ENCODE peak calls at places on chromosomes 1 and 21, in four cellular contexts. E is brain microvascular endothelial cell, I is fibroblast of lung, Z is right atrium auricular region. B is an unnamed sample.

GRCh38 chr1:63877816-63878215 is 104.0 kb downstream of the ROR1 start:
- DNase-seq in E (peak; percentile 53), I (peak; percentile 69), Z (no peak), B (peak; percentile 43)

GRCh38 chr1:40901886-40902633 is 39.9 kb upstream of the CITED4 start:
- DNase-seq in E (peak; percentile 89), I (peak; percentile 70), Z (peak; percentile 60), B (peak; percentile 96)

GRCh38 chr1:13730751-13731482 is 30.9 kb downstream of the PRDM2 start:
- DNase-seq in E (no peak), I (no peak), Z (peak; percentile 64), B (no peak)

GRCh38 chr1:154344977-154345837 is 19.9 kb downstream of the ATP8B2 start:
- DNase-seq in E (peak; percentile 18), I (peak; percentile 54), Z (no peak), B (peak; percentile 60)

GRCh38 chr21:43935711-43936110 is 70.7 kb downstream of the AGPAT3 start:
- DNase-seq in E (no peak), I (no peak), Z (no peak), B (no peak)

GRCh38 chr1:54347955-54348699 is 58.1 kb downstream of the SSBP3 start:
- DNase-seq in E (no peak), I (no peak), Z (no peak), B (no peak)

GRCh38 chr1:186093437-186093836 is 281.6 kb downstream of the TPR start:
- DNase-seq in E (peak; percentile 29), I (no peak), Z (no peak), B (peak; percentile 42)

GRCh38 chr1:25675729-25676476 is 59.3 kb downstream of the MAN1C1 start:
- DNase-seq in E (no peak), I (no peak), Z (no peak), B (no peak)

GRCh38 chr21:17454315-17455027 is 58.4 kb upstream of the CXADR start:
- DNase-seq in E (peak; percentile 90), I (peak; percentile 88), Z (no peak), B (peak; percentile 92)

GRCh38 chr1:198068280-198068679 is 88.5 kb upstream of the NEK7 start:
- DNase-seq in E (no peak), I (peak; percentile 11), Z (no peak), B (no peak)

GRCh38 chr1:192485692-192486436 is 89.7 kb upstream of the RGS1 start:
- DNase-seq in E (peak; percentile 92), I (peak; percentile 100), Z (peak; percentile 90), B (peak; percentile 98)

GRCh38 chr21:25639167-25639921 is at the start of gene JAM2:
- DNase-seq in E (no peak), I (peak; percentile 36), Z (no peak), B (no peak)

GRCh38 chr1:207825719-207826556 is 74.1 kb downstream of the CD46 start:
- DNase-seq in E (peak; percentile 83), I (peak; percentile 85), Z (peak; percentile 88), B (peak; percentile 76)

GRCh38 chr21:30044447-30045064 is 104.8 kb upstream of the GRIK1 start:
- DNase-seq in E (peak; percentile 25), I (peak; percentile 25), Z (no peak), B (peak; percentile 55)

GRCh38 chr1:9242338-9242969 is 7.9 kb downstream of the H6PD start:
- DNase-seq in E (no peak), I (peak; percentile 66), Z (peak; percentile 89), B (no peak)

GRCh38 chr1:26788836-26789611 is 1.3 kb downstream of the PIGV start:
- DNase-seq in E (peak; percentile 74), I (peak; percentile 88), Z (peak; percentile 90), B (peak; percentile 93)

GRCh38 chr1:98008373-98008772 is 87.5 kb upstream of the DPYD start:
- DNase-seq in E (no peak), I (no peak), Z (no peak), B (no peak)

GRCh38 chr1:244344001-244344400 is 107.7 kb downstream of the ADSS2 start:
- DNase-seq in E (no peak), I (no peak), Z (no peak), B (no peak)

GRCh38 chr1:71641013-71641412 is 560.2 kb upstream of the ZRANB2 start:
- DNase-seq in E (no peak), I (no peak), Z (no peak), B (no peak)

GRCh38 chr1:93964096-93964776 is 55.0 kb upstream of the GCLM start:
- DNase-seq in E (no peak), I (no peak), Z (no peak), B (no peak)

GRCh38 chr1:226979517-226980121 is 39.5 kb downstream of the COQ8A start:
- DNase-seq in E (no peak), I (no peak), Z (no peak), B (no peak)

GRCh38 chr1:98839840-98840239 is 164.8 kb downstream of the PLPPR5 start:
- DNase-seq in E (no peak), I (peak; percentile 1), Z (no peak), B (peak; percentile 27)

GRCh38 chr21:46080171-46081021 is 17.5 kb upstream of the COL6A2 start:
- DNase-seq in E (no peak), I (no peak), Z (peak; percentile 58), B (no peak)

GRCh38 chr1:90831910-90832309 is 114.8 kb upstream of the BARHL2 start:
- DNase-seq in E (no peak), I (no peak), Z (no peak), B (no peak)

GRCh38 chr1:153509729-153510354 is 25.9 kb downstream of the S100A6 start:
- DNase-seq in E (no peak), I (no peak), Z (no peak), B (peak; percentile 59)

GRCh38 chr1:36836196-36836883 is 198.0 kb downstream of the GRIK3 start:
- DNase-seq in E (no peak), I (no peak), Z (no peak), B (no peak)

GRCh38 chr1:97621955-97622354 is 298.9 kb downstream of the DPYD start:
- DNase-seq in E (no peak), I (no peak), Z (no peak), B (peak; percentile 54)

GRCh38 chr1:181655756-181656155 is 172.4 kb downstream of the CACNA1E start:
- DNase-seq in E (no peak), I (peak; percentile 58), Z (no peak), B (peak; percentile 15)

GRCh38 chr1:53654216-53655210 is 84.5 kb downstream of the GLIS1 start:
- DNase-seq in E (peak; percentile 69), I (peak; percentile 54), Z (no peak), B (peak; percentile 74)

GRCh38 chr1:40450491-40451237 is 388 bp downstream of the ZFP69B start:
- DNase-seq in E (peak; percentile 86), I (peak; percentile 50), Z (no peak), B (peak; percentile 49)

GRCh38 chr1:111605553-111605952 is 14.0 kb upstream of the RAP1A start:
- DNase-seq in E (no peak), I (peak; percentile 52), Z (peak; percentile 70), B (peak; percentile 80)

GRCh38 chr1:22750671-22751016 is 40.0 kb downstream of the EPHB2 start:
- DNase-seq in E (no peak), I (peak; percentile 14), Z (no peak), B (no peak)

GRCh38 chr1:204623894-204624361 is 61.6 kb downstream of the LRRN2 start:
- DNase-seq in E (no peak), I (no peak), Z (no peak), B (no peak)

GRCh38 chr1:197692965-197693364 is 82.3 kb downstream of the DENND1B start:
- DNase-seq in E (no peak), I (peak; percentile 42), Z (no peak), B (peak; percentile 43)

GRCh38 chr1:171346866-171347265 is 32.9 kb downstream of the FMO4 start:
- DNase-seq in E (peak; percentile 16), I (no peak), Z (no peak), B (peak; percentile 70)

GRCh38 chr21:46184625-46185555 is 631 bp upstream of the SPATC1L start:
- DNase-seq in E (peak; percentile 81), I (peak; percentile 92), Z (peak; percentile 84), B (peak; percentile 71)

DNA sequence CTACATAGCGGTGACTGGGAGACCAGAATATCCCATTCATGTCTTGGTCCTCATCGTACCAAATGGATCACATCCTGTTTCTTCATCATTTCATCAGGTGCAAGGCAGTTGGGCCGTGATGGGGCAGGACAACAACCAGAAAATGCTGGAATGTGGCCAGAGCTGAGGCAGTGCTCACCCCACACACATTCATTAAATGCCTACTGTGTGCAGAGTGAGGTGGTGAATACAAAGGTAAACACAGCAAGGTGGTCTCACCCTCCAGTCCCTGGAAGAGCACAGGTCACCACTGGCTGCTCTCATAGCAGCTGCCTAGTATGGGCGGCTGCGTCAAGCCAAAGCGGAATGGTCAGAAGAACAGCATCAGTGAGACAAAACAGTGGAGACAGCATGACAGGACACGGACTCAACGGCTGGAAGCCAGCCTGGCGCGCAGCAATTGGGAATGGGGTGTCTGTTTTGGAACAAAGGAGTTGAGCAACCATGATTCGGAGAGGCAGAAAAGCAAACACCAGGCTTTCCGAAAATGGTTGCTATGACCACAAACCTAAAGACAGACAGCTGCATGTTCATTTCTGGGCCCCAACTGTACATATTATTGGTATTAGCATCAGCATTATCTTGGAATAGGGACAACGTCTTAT is 5.6 kb upstream of the ADAMTSL4 start:
- DNase-seq in E (no peak), I (peak; percentile 69), Z (peak; percentile 89), B (peak; percentile 65)
- H3K4me3 ChIP-seq in E (no peak overlapping the region), I (no peak overlapping the region), Z (no peak overlapping the region), B (no peak overlapping the region)

GRCh38 chr1:203440780-203441179 is 34.8 kb upstream of the PRELP start:
- DNase-seq in E (peak; percentile 37), I (peak; percentile 88), Z (peak; percentile 91), B (peak; percentile 95)
- TF ChIP-seq CTCF in E (peak; percentile 69), I (peak; percentile 52), Z (peak; percentile 77), B (peak; percentile 60)

DNA sequence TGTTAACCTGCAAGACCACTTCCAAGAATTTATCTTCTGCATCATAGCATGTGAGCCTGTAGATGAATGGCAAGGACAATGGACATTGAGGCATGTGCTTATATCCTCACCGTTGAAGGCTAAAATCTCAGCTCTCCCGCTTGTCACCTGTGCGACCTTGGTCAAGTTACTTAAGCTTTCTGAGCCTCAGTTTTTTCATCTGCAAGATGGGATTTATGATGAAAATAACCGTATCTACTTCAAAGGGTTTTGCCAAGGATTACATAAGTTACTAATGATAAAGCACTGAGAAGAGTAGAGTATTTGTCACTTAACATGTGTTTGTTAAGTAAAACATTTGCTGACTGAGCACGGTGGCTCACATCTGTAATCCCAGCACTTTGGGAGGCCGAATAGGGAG is 14.9 kb downstream of the RAP1GAP start:
- DNase-seq in E (no peak), I (no peak), Z (no peak), B (no peak)
- H3K4me3 ChIP-seq in E (no peak overlapping the region), I (no peak overlapping the region), Z (no peak overlapping the region), B (no peak overlapping the region)

GRCh38 chr1:158806909-158807601 is 24.1 kb upstream of the MNDA start:
- DNase-seq in E (no peak), I (no peak), Z (no peak), B (no peak)

GRCh38 chr1:158810311-158810710 is 20.8 kb upstream of the MNDA start:
- DNase-seq in E (no peak), I (no peak), Z (no peak), B (no peak)

GRCh38 chr1:158813159-158813558 is 18.0 kb upstream of the MNDA start:
- DNase-seq in E (no peak), I (no peak), Z (no peak), B (no peak)

GRCh38 chr1:158809862-158810261 is 21.3 kb upstream of the MNDA start:
- DNase-seq in E (no peak), I (no peak), Z (no peak), B (no peak)

DNA sequence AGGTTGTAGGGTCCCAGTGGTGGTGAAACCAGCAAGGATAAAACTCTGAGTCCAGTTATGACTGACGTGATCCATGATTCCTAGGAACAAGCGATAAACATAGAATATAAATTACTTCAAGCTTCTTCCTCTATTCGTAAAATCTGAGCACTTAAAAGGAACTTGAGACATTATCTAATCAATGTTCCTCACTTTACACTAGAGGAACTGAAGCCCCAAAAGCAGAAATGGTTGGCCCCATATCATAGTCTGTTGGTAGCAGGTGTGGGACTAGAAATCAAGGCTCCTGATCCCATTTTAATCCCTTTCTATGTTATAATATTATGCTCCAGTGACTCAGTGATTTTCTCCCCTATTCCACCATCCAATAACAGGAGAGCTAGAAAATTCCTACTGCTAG is 21.9 kb upstream of the MNDA start:
- DNase-seq in E (no peak), I (no peak), Z (no peak), B (no peak)
- TF ChIP-seq CTCF in E (no peak), I (no peak), Z (no peak), B (no peak)